ENCODE peak calls at places on chromosomes 4 and X, in six cellular contexts. One of them, this sample, is unnamed.

GRCh38 chrX:43557792-43558191 is 98.3 kb upstream of the MAOA start:
- DNase-seq in osteocyte: no peak
- DNase-seq in ACHN: peak; percentile 36
- DNase-seq in NCI-H1105: peak; percentile 43
- DNase-seq in stimulated activated CD8-positive, alpha-beta memory T cell treated with anti-CD3 and anti-CD28 coated beads, Interleukin-4, amount 100 ng/mL, for 4 hours: peak; percentile 14
- DNase-seq in activated naive CD8-positive, alpha-beta T cell treated with anti-CD3 and anti-CD28 coated beads, Interleukin-2, amount 50 U/mL, for 24 hours: peak; percentile 51
- DNase-seq in this sample: no peak

GRCh38 chr4:1290165-1290977 is 680 bp downstream of the MAEA start:
- DNase-seq in osteocyte: peak; percentile 70
- DNase-seq in ACHN: peak; percentile 20
- DNase-seq in NCI-H1105: no peak
- DNase-seq in stimulated activated CD8-positive, alpha-beta memory T cell treated with anti-CD3 and anti-CD28 coated beads, Interleukin-4, amount 100 ng/mL, for 4 hours: no peak
- DNase-seq in activated naive CD8-positive, alpha-beta T cell treated with anti-CD3 and anti-CD28 coated beads, Interleukin-2, amount 50 U/mL, for 24 hours: peak; percentile 23
- DNase-seq in this sample: no peak

GRCh38 chr4:55116450-55116849 is 8.9 kb downstream of the KDR start:
- DNase-seq in osteocyte: no peak
- DNase-seq in ACHN: no peak
- DNase-seq in NCI-H1105: no peak
- DNase-seq in stimulated activated CD8-positive, alpha-beta memory T cell treated with anti-CD3 and anti-CD28 coated beads, Interleukin-4, amount 100 ng/mL, for 4 hours: no peak
- DNase-seq in activated naive CD8-positive, alpha-beta T cell treated with anti-CD3 and anti-CD28 coated beads, Interleukin-2, amount 50 U/mL, for 24 hours: no peak
- DNase-seq in this sample: no peak

GRCh38 chr4:108060164-108060563 is 70.5 kb downstream of the HADH start:
- DNase-seq in osteocyte: no peak
- DNase-seq in ACHN: peak; percentile 14
- DNase-seq in NCI-H1105: no peak
- DNase-seq in stimulated activated CD8-positive, alpha-beta memory T cell treated with anti-CD3 and anti-CD28 coated beads, Interleukin-4, amount 100 ng/mL, for 4 hours: no peak
- DNase-seq in activated naive CD8-positive, alpha-beta T cell treated with anti-CD3 and anti-CD28 coated beads, Interleukin-2, amount 50 U/mL, for 24 hours: no peak
- DNase-seq in this sample: no peak

GRCh38 chr4:42104521-42104920 is 47.9 kb downstream of the BEND4 start:
- DNase-seq in osteocyte: no peak
- DNase-seq in ACHN: no peak
- DNase-seq in NCI-H1105: no peak
- DNase-seq in stimulated activated CD8-positive, alpha-beta memory T cell treated with anti-CD3 and anti-CD28 coated beads, Interleukin-4, amount 100 ng/mL, for 4 hours: no peak
- DNase-seq in activated naive CD8-positive, alpha-beta T cell treated with anti-CD3 and anti-CD28 coated beads, Interleukin-2, amount 50 U/mL, for 24 hours: no peak
- DNase-seq in this sample: no peak

GRCh38 chrX:10726647-10727046 is 106.3 kb upstream of the MID1 start:
- DNase-seq in osteocyte: no peak
- DNase-seq in ACHN: peak; percentile 44
- DNase-seq in NCI-H1105: no peak
- DNase-seq in stimulated activated CD8-positive, alpha-beta memory T cell treated with anti-CD3 and anti-CD28 coated beads, Interleukin-4, amount 100 ng/mL, for 4 hours: no peak
- DNase-seq in activated naive CD8-positive, alpha-beta T cell treated with anti-CD3 and anti-CD28 coated beads, Interleukin-2, amount 50 U/mL, for 24 hours: no peak
- DNase-seq in this sample: no peak

GRCh38 chrX:17078031-17078730 is 131.7 kb downstream of the REPS2 start:
- DNase-seq in osteocyte: no peak
- DNase-seq in ACHN: no peak
- DNase-seq in NCI-H1105: no peak
- DNase-seq in stimulated activated CD8-positive, alpha-beta memory T cell treated with anti-CD3 and anti-CD28 coated beads, Interleukin-4, amount 100 ng/mL, for 4 hours: no peak
- DNase-seq in activated naive CD8-positive, alpha-beta T cell treated with anti-CD3 and anti-CD28 coated beads, Interleukin-2, amount 50 U/mL, for 24 hours: no peak
- DNase-seq in this sample: no peak

GRCh38 chr4:81684357-81684756 is 212.7 kb upstream of the RASGEF1B start:
- DNase-seq in osteocyte: no peak
- DNase-seq in ACHN: no peak
- DNase-seq in NCI-H1105: peak; percentile 44
- DNase-seq in stimulated activated CD8-positive, alpha-beta memory T cell treated with anti-CD3 and anti-CD28 coated beads, Interleukin-4, amount 100 ng/mL, for 4 hours: no peak
- DNase-seq in activated naive CD8-positive, alpha-beta T cell treated with anti-CD3 and anti-CD28 coated beads, Interleukin-2, amount 50 U/mL, for 24 hours: no peak
- DNase-seq in this sample: no peak

GRCh38 chr4:98516441-98517323 is 141.7 kb downstream of the TSPAN5 start:
- DNase-seq in osteocyte: no peak
- DNase-seq in ACHN: no peak
- DNase-seq in NCI-H1105: no peak
- DNase-seq in stimulated activated CD8-positive, alpha-beta memory T cell treated with anti-CD3 and anti-CD28 coated beads, Interleukin-4, amount 100 ng/mL, for 4 hours: no peak
- DNase-seq in activated naive CD8-positive, alpha-beta T cell treated with anti-CD3 and anti-CD28 coated beads, Interleukin-2, amount 50 U/mL, for 24 hours: no peak
- DNase-seq in this sample: no peak

GRCh38 chrX:108070891-108071290 is 20.5 kb downstream of the PSMD10 start:
- DNase-seq in osteocyte: no peak
- DNase-seq in ACHN: no peak
- DNase-seq in NCI-H1105: no peak
- DNase-seq in stimulated activated CD8-positive, alpha-beta memory T cell treated with anti-CD3 and anti-CD28 coated beads, Interleukin-4, amount 100 ng/mL, for 4 hours: no peak
- DNase-seq in activated naive CD8-positive, alpha-beta T cell treated with anti-CD3 and anti-CD28 coated beads, Interleukin-2, amount 50 U/mL, for 24 hours: no peak
- DNase-seq in this sample: no peak

GRCh38 chrX:42686706-42687105 is 91.3 kb downstream of the PPP1R2C start:
- DNase-seq in osteocyte: no peak
- DNase-seq in ACHN: no peak
- DNase-seq in NCI-H1105: no peak
- DNase-seq in stimulated activated CD8-positive, alpha-beta memory T cell treated with anti-CD3 and anti-CD28 coated beads, Interleukin-4, amount 100 ng/mL, for 4 hours: no peak
- DNase-seq in activated naive CD8-positive, alpha-beta T cell treated with anti-CD3 and anti-CD28 coated beads, Interleukin-2, amount 50 U/mL, for 24 hours: no peak
- DNase-seq in this sample: no peak

GRCh38 chr4:73066928-73067327 is 2.6 kb downstream of the COX18 start:
- DNase-seq in osteocyte: no peak
- DNase-seq in ACHN: no peak
- DNase-seq in NCI-H1105: no peak
- DNase-seq in stimulated activated CD8-positive, alpha-beta memory T cell treated with anti-CD3 and anti-CD28 coated beads, Interleukin-4, amount 100 ng/mL, for 4 hours: no peak
- DNase-seq in activated naive CD8-positive, alpha-beta T cell treated with anti-CD3 and anti-CD28 coated beads, Interleukin-2, amount 50 U/mL, for 24 hours: no peak
- DNase-seq in this sample: no peak

GRCh38 chr4:110119347-110119746 is 79.1 kb downstream of the ELOVL6 start:
- DNase-seq in osteocyte: no peak
- DNase-seq in ACHN: no peak
- DNase-seq in NCI-H1105: no peak
- DNase-seq in stimulated activated CD8-positive, alpha-beta memory T cell treated with anti-CD3 and anti-CD28 coated beads, Interleukin-4, amount 100 ng/mL, for 4 hours: no peak
- DNase-seq in activated naive CD8-positive, alpha-beta T cell treated with anti-CD3 and anti-CD28 coated beads, Interleukin-2, amount 50 U/mL, for 24 hours: no peak
- DNase-seq in this sample: no peak

GRCh38 chrX:108018659-108019381 is 26.0 kb upstream of the VSIG1 start:
- DNase-seq in osteocyte: no peak
- DNase-seq in ACHN: no peak
- DNase-seq in NCI-H1105: no peak
- DNase-seq in stimulated activated CD8-positive, alpha-beta memory T cell treated with anti-CD3 and anti-CD28 coated beads, Interleukin-4, amount 100 ng/mL, for 4 hours: no peak
- DNase-seq in activated naive CD8-positive, alpha-beta T cell treated with anti-CD3 and anti-CD28 coated beads, Interleukin-2, amount 50 U/mL, for 24 hours: no peak
- DNase-seq in this sample: no peak

GRCh38 chr4:183335369-183335940 is 13.2 kb upstream of the CLDN24 start:
- DNase-seq in osteocyte: no peak
- DNase-seq in ACHN: peak; percentile 59
- DNase-seq in NCI-H1105: no peak
- DNase-seq in stimulated activated CD8-positive, alpha-beta memory T cell treated with anti-CD3 and anti-CD28 coated beads, Interleukin-4, amount 100 ng/mL, for 4 hours: no peak
- DNase-seq in activated naive CD8-positive, alpha-beta T cell treated with anti-CD3 and anti-CD28 coated beads, Interleukin-2, amount 50 U/mL, for 24 hours: no peak
- DNase-seq in this sample: no peak

GRCh38 chrX:71650333-71650969 is 16.9 kb upstream of the LOC101059915 start:
- DNase-seq in osteocyte: no peak
- DNase-seq in ACHN: no peak
- DNase-seq in NCI-H1105: no peak
- DNase-seq in stimulated activated CD8-positive, alpha-beta memory T cell treated with anti-CD3 and anti-CD28 coated beads, Interleukin-4, amount 100 ng/mL, for 4 hours: no peak
- DNase-seq in activated naive CD8-positive, alpha-beta T cell treated with anti-CD3 and anti-CD28 coated beads, Interleukin-2, amount 50 U/mL, for 24 hours: no peak
- DNase-seq in this sample: no peak

GRCh38 chr4:124748965-124749364 is 36.4 kb upstream of the ANKRD50 start:
- DNase-seq in osteocyte: no peak
- DNase-seq in ACHN: no peak
- DNase-seq in NCI-H1105: no peak
- DNase-seq in stimulated activated CD8-positive, alpha-beta memory T cell treated with anti-CD3 and anti-CD28 coated beads, Interleukin-4, amount 100 ng/mL, for 4 hours: no peak
- DNase-seq in activated naive CD8-positive, alpha-beta T cell treated with anti-CD3 and anti-CD28 coated beads, Interleukin-2, amount 50 U/mL, for 24 hours: no peak
- DNase-seq in this sample: no peak

GRCh38 chr4:153748378-153748777 is 11.4 kb downstream of the RNF175 start:
- DNase-seq in osteocyte: peak; percentile 77
- DNase-seq in ACHN: peak; percentile 61
- DNase-seq in NCI-H1105: no peak
- DNase-seq in stimulated activated CD8-positive, alpha-beta memory T cell treated with anti-CD3 and anti-CD28 coated beads, Interleukin-4, amount 100 ng/mL, for 4 hours: no peak
- DNase-seq in activated naive CD8-positive, alpha-beta T cell treated with anti-CD3 and anti-CD28 coated beads, Interleukin-2, amount 50 U/mL, for 24 hours: no peak
- DNase-seq in this sample: no peak

GRCh38 chrX:47752685-47753084 is 84.0 kb upstream of the ZNF81 start:
- DNase-seq in osteocyte: no peak
- DNase-seq in ACHN: no peak
- DNase-seq in NCI-H1105: no peak
- DNase-seq in stimulated activated CD8-positive, alpha-beta memory T cell treated with anti-CD3 and anti-CD28 coated beads, Interleukin-4, amount 100 ng/mL, for 4 hours: no peak
- DNase-seq in activated naive CD8-positive, alpha-beta T cell treated with anti-CD3 and anti-CD28 coated beads, Interleukin-2, amount 50 U/mL, for 24 hours: no peak
- DNase-seq in this sample: no peak

GRCh38 chr4:41110050-41110449 is 104.3 kb downstream of the APBB2 start:
- DNase-seq in osteocyte: no peak
- DNase-seq in ACHN: no peak
- DNase-seq in NCI-H1105: no peak
- DNase-seq in stimulated activated CD8-positive, alpha-beta memory T cell treated with anti-CD3 and anti-CD28 coated beads, Interleukin-4, amount 100 ng/mL, for 4 hours: no peak
- DNase-seq in activated naive CD8-positive, alpha-beta T cell treated with anti-CD3 and anti-CD28 coated beads, Interleukin-2, amount 50 U/mL, for 24 hours: no peak
- DNase-seq in this sample: no peak

GRCh38 chrX:154481195-154481594 is 2.1 kb upstream of the LAGE3 start:
- DNase-seq in osteocyte: no peak
- DNase-seq in ACHN: no peak
- DNase-seq in NCI-H1105: no peak
- DNase-seq in stimulated activated CD8-positive, alpha-beta memory T cell treated with anti-CD3 and anti-CD28 coated beads, Interleukin-4, amount 100 ng/mL, for 4 hours: no peak
- DNase-seq in activated naive CD8-positive, alpha-beta T cell treated with anti-CD3 and anti-CD28 coated beads, Interleukin-2, amount 50 U/mL, for 24 hours: no peak
- DNase-seq in this sample: no peak

GRCh38 chr4:174999407-174999806 is 81.2 kb downstream of the ADAM29 start:
- DNase-seq in osteocyte: no peak
- DNase-seq in ACHN: peak; percentile 40
- DNase-seq in NCI-H1105: no peak
- DNase-seq in stimulated activated CD8-positive, alpha-beta memory T cell treated with anti-CD3 and anti-CD28 coated beads, Interleukin-4, amount 100 ng/mL, for 4 hours: no peak
- DNase-seq in activated naive CD8-positive, alpha-beta T cell treated with anti-CD3 and anti-CD28 coated beads, Interleukin-2, amount 50 U/mL, for 24 hours: no peak
- DNase-seq in this sample: no peak

GRCh38 chr4:173522160-173522873 is 7.7 kb downstream of the HAND2 start:
- DNase-seq in osteocyte: peak; percentile 86
- DNase-seq in ACHN: peak; percentile 63
- DNase-seq in NCI-H1105: no peak
- DNase-seq in stimulated activated CD8-positive, alpha-beta memory T cell treated with anti-CD3 and anti-CD28 coated beads, Interleukin-4, amount 100 ng/mL, for 4 hours: no peak
- DNase-seq in activated naive CD8-positive, alpha-beta T cell treated with anti-CD3 and anti-CD28 coated beads, Interleukin-2, amount 50 U/mL, for 24 hours: no peak
- DNase-seq in this sample: peak; percentile 81

GRCh38 chrX:16869393-16870094 is 618 bp downstream of the RBBP7 start:
- DNase-seq in osteocyte: no peak
- DNase-seq in ACHN: peak; percentile 37
- DNase-seq in NCI-H1105: peak; percentile 9
- DNase-seq in stimulated activated CD8-positive, alpha-beta memory T cell treated with anti-CD3 and anti-CD28 coated beads, Interleukin-4, amount 100 ng/mL, for 4 hours: no peak
- DNase-seq in activated naive CD8-positive, alpha-beta T cell treated with anti-CD3 and anti-CD28 coated beads, Interleukin-2, amount 50 U/mL, for 24 hours: peak; percentile 61
- DNase-seq in this sample: no peak

GRCh38 chr4:152063301-152064235 is 302.8 kb upstream of the GATB start:
- DNase-seq in osteocyte: no peak
- DNase-seq in ACHN: no peak
- DNase-seq in NCI-H1105: no peak
- DNase-seq in stimulated activated CD8-positive, alpha-beta memory T cell treated with anti-CD3 and anti-CD28 coated beads, Interleukin-4, amount 100 ng/mL, for 4 hours: no peak
- DNase-seq in activated naive CD8-positive, alpha-beta T cell treated with anti-CD3 and anti-CD28 coated beads, Interleukin-2, amount 50 U/mL, for 24 hours: no peak
- DNase-seq in this sample: no peak

GRCh38 chr4:10260777-10261176 is 144.2 kb upstream of the WDR1 start:
- DNase-seq in osteocyte: no peak
- DNase-seq in ACHN: no peak
- DNase-seq in NCI-H1105: no peak
- DNase-seq in stimulated activated CD8-positive, alpha-beta memory T cell treated with anti-CD3 and anti-CD28 coated beads, Interleukin-4, amount 100 ng/mL, for 4 hours: no peak
- DNase-seq in activated naive CD8-positive, alpha-beta T cell treated with anti-CD3 and anti-CD28 coated beads, Interleukin-2, amount 50 U/mL, for 24 hours: no peak
- DNase-seq in this sample: no peak

GRCh38 chrX:105647749-105648148 is 174.6 kb upstream of the NRK start:
- DNase-seq in osteocyte: no peak
- DNase-seq in ACHN: no peak
- DNase-seq in NCI-H1105: no peak
- DNase-seq in stimulated activated CD8-positive, alpha-beta memory T cell treated with anti-CD3 and anti-CD28 coated beads, Interleukin-4, amount 100 ng/mL, for 4 hours: no peak
- DNase-seq in activated naive CD8-positive, alpha-beta T cell treated with anti-CD3 and anti-CD28 coated beads, Interleukin-2, amount 50 U/mL, for 24 hours: no peak
- DNase-seq in this sample: no peak

GRCh38 chr4:37767019-37767418 is 59.5 kb upstream of the PGM2 start:
- DNase-seq in osteocyte: no peak
- DNase-seq in ACHN: no peak
- DNase-seq in NCI-H1105: no peak
- DNase-seq in stimulated activated CD8-positive, alpha-beta memory T cell treated with anti-CD3 and anti-CD28 coated beads, Interleukin-4, amount 100 ng/mL, for 4 hours: no peak
- DNase-seq in activated naive CD8-positive, alpha-beta T cell treated with anti-CD3 and anti-CD28 coated beads, Interleukin-2, amount 50 U/mL, for 24 hours: no peak
- DNase-seq in this sample: no peak

GRCh38 chrX:43753637-43754036 is 97.5 kb downstream of the MAOA start:
- DNase-seq in osteocyte: no peak
- DNase-seq in ACHN: no peak
- DNase-seq in NCI-H1105: no peak
- DNase-seq in stimulated activated CD8-positive, alpha-beta memory T cell treated with anti-CD3 and anti-CD28 coated beads, Interleukin-4, amount 100 ng/mL, for 4 hours: no peak
- DNase-seq in activated naive CD8-positive, alpha-beta T cell treated with anti-CD3 and anti-CD28 coated beads, Interleukin-2, amount 50 U/mL, for 24 hours: no peak
- DNase-seq in this sample: no peak

This sample was measured in vagina.